ENCODE peak calls at places on chromosomes 4 and X, in eight cellular contexts. One of them, this sample, is unnamed.

GRCh38 chrX:48919947-48920712 is 1.3 kb upstream of the PIM2 start:
- DNase-seq in stomach: no peak
- DNase-seq in tibial artery: no peak
- DNase-seq in ovary: no peak
- DNase-seq in NB4: no peak
- DNase-seq in esophagus squamous epithelium: no peak
- DNase-seq in brain microvascular endothelial cell: no peak
- DNase-seq in fibroblast of the aortic adventitia: no peak
- DNase-seq in this sample: no peak

GRCh38 chrX:103774070-103774642 is 2.5 kb upstream of the PLP1 start:
- DNase-seq in stomach: no peak
- DNase-seq in tibial artery: no peak
- DNase-seq in ovary: no peak
- DNase-seq in NB4: peak; percentile 10
- DNase-seq in esophagus squamous epithelium: no peak
- DNase-seq in brain microvascular endothelial cell: no peak
- DNase-seq in fibroblast of the aortic adventitia: peak; percentile 52
- DNase-seq in this sample: no peak

GRCh38 chr4:56240554-56241190 is 146.6 kb downstream of the AASDH start:
- DNase-seq in stomach: no peak
- DNase-seq in tibial artery: no peak
- DNase-seq in ovary: no peak
- DNase-seq in NB4: no peak
- DNase-seq in esophagus squamous epithelium: no peak
- DNase-seq in brain microvascular endothelial cell: no peak
- DNase-seq in fibroblast of the aortic adventitia: no peak
- DNase-seq in this sample: peak; percentile 56

GRCh38 chrX:41785685-41786084 is 61.7 kb downstream of the GPR82 start:
- DNase-seq in stomach: no peak
- DNase-seq in tibial artery: no peak
- DNase-seq in ovary: no peak
- DNase-seq in NB4: no peak
- DNase-seq in esophagus squamous epithelium: no peak
- DNase-seq in brain microvascular endothelial cell: peak; percentile 11
- DNase-seq in fibroblast of the aortic adventitia: no peak
- DNase-seq in this sample: no peak

GRCh38 chr4:84915396-84915780 is 51.1 kb downstream of the WDFY3 start:
- DNase-seq in stomach: no peak
- DNase-seq in tibial artery: no peak
- DNase-seq in ovary: no peak
- DNase-seq in NB4: no peak
- DNase-seq in esophagus squamous epithelium: no peak
- DNase-seq in brain microvascular endothelial cell: no peak
- DNase-seq in fibroblast of the aortic adventitia: peak; percentile 26
- DNase-seq in this sample: no peak

GRCh38 chr4:17717301-17717700 is 64.1 kb downstream of the FAM184B start:
- DNase-seq in stomach: no peak
- DNase-seq in tibial artery: no peak
- DNase-seq in ovary: no peak
- DNase-seq in NB4: no peak
- DNase-seq in esophagus squamous epithelium: no peak
- DNase-seq in brain microvascular endothelial cell: no peak
- DNase-seq in fibroblast of the aortic adventitia: no peak
- DNase-seq in this sample: no peak

GRCh38 chr4:182513534-182514291 is 270.5 kb downstream of the TENM3 start:
- DNase-seq in stomach: no peak
- DNase-seq in tibial artery: no peak
- DNase-seq in ovary: no peak
- DNase-seq in NB4: no peak
- DNase-seq in esophagus squamous epithelium: no peak
- DNase-seq in brain microvascular endothelial cell: no peak
- DNase-seq in fibroblast of the aortic adventitia: no peak
- DNase-seq in this sample: no peak

GRCh38 chr4:110636677-110637407 is 14.0 kb upstream of the PITX2 start:
- DNase-seq in stomach: no peak
- DNase-seq in tibial artery: no peak
- DNase-seq in ovary: no peak
- DNase-seq in NB4: no peak
- DNase-seq in esophagus squamous epithelium: no peak
- DNase-seq in brain microvascular endothelial cell: no peak
- DNase-seq in fibroblast of the aortic adventitia: peak; percentile 65
- DNase-seq in this sample: peak; percentile 67

GRCh38 chr4:183499797-183500196 is 5.1 kb upstream of the ING2 start:
- DNase-seq in stomach: no peak
- DNase-seq in tibial artery: no peak
- DNase-seq in ovary: no peak
- DNase-seq in NB4: no peak
- DNase-seq in esophagus squamous epithelium: no peak
- DNase-seq in brain microvascular endothelial cell: no peak
- DNase-seq in fibroblast of the aortic adventitia: no peak
- DNase-seq in this sample: no peak

GRCh38 chr4:180058731-180059215 is 2184.4 kb upstream of the TENM3 start:
- DNase-seq in stomach: no peak
- DNase-seq in tibial artery: no peak
- DNase-seq in ovary: no peak
- DNase-seq in NB4: peak; percentile 58
- DNase-seq in esophagus squamous epithelium: no peak
- DNase-seq in brain microvascular endothelial cell: no peak
- DNase-seq in fibroblast of the aortic adventitia: peak; percentile 14
- DNase-seq in this sample: peak; percentile 37

GRCh38 chrX:38166478-38167083 is 54.1 kb downstream of the SRPX start:
- DNase-seq in stomach: no peak
- DNase-seq in tibial artery: no peak
- DNase-seq in ovary: no peak
- DNase-seq in NB4: peak; percentile 39
- DNase-seq in esophagus squamous epithelium: no peak
- DNase-seq in brain microvascular endothelial cell: peak; percentile 29
- DNase-seq in fibroblast of the aortic adventitia: peak; percentile 56
- DNase-seq in this sample: no peak

GRCh38 chrX:70289793-70290770 is at the start of the genes KIF4A and PDZD11:
- DNase-seq in stomach: peak; percentile 77
- DNase-seq in tibial artery: peak; percentile 62
- DNase-seq in ovary: peak; percentile 69
- DNase-seq in NB4: peak; percentile 89
- DNase-seq in esophagus squamous epithelium: peak; percentile 36
- DNase-seq in brain microvascular endothelial cell: peak; percentile 75
- DNase-seq in fibroblast of the aortic adventitia: peak; percentile 72
- DNase-seq in this sample: peak; percentile 72

GRCh38 chr4:80803337-80803736 is 227.2 kb upstream of the BMP3 start:
- DNase-seq in stomach: no peak
- DNase-seq in tibial artery: no peak
- DNase-seq in ovary: no peak
- DNase-seq in NB4: no peak
- DNase-seq in esophagus squamous epithelium: no peak
- DNase-seq in brain microvascular endothelial cell: no peak
- DNase-seq in fibroblast of the aortic adventitia: no peak
- DNase-seq in this sample: no peak
- TF ChIP-seq CTCF in stomach: no peak
- TF ChIP-seq CTCF in tibial artery: no peak
- TF ChIP-seq CTCF in ovary: no peak
- TF ChIP-seq CTCF in NB4: no peak
- TF ChIP-seq CTCF in esophagus squamous epithelium: no peak
- TF ChIP-seq CTCF in brain microvascular endothelial cell: no peak
- TF ChIP-seq CTCF in fibroblast of the aortic adventitia: no peak
- TF ChIP-seq CTCF in this sample: no peak

GRCh38 chrX:79330022-79330421 is 37.1 kb downstream of the ITM2A start:
- DNase-seq in stomach: no peak
- DNase-seq in tibial artery: no peak
- DNase-seq in ovary: no peak
- DNase-seq in NB4: no peak
- DNase-seq in esophagus squamous epithelium: no peak
- DNase-seq in brain microvascular endothelial cell: no peak
- DNase-seq in fibroblast of the aortic adventitia: no peak
- DNase-seq in this sample: no peak
- TF ChIP-seq CTCF in stomach: no peak
- TF ChIP-seq CTCF in tibial artery: no peak
- TF ChIP-seq CTCF in ovary: no peak
- TF ChIP-seq CTCF in NB4: no peak
- TF ChIP-seq CTCF in esophagus squamous epithelium: no peak
- TF ChIP-seq CTCF in brain microvascular endothelial cell: no peak
- TF ChIP-seq CTCF in fibroblast of the aortic adventitia: no peak
- TF ChIP-seq CTCF in this sample: no peak

GRCh38 chrX:32489125-32489524 is 722.2 kb downstream of the DMD start:
- DNase-seq in stomach: no peak
- DNase-seq in tibial artery: no peak
- DNase-seq in ovary: no peak
- DNase-seq in NB4: no peak
- DNase-seq in esophagus squamous epithelium: no peak
- DNase-seq in brain microvascular endothelial cell: no peak
- DNase-seq in fibroblast of the aortic adventitia: no peak
- DNase-seq in this sample: no peak
- TF ChIP-seq CTCF in stomach: no peak
- TF ChIP-seq CTCF in tibial artery: no peak
- TF ChIP-seq CTCF in ovary: no peak
- TF ChIP-seq CTCF in NB4: no peak
- TF ChIP-seq CTCF in esophagus squamous epithelium: no peak
- TF ChIP-seq CTCF in brain microvascular endothelial cell: no peak
- TF ChIP-seq CTCF in fibroblast of the aortic adventitia: no peak
- TF ChIP-seq CTCF in this sample: no peak

GRCh38 chr4:54100607-54101189 is 735 bp downstream of the GSX2 start:
- DNase-seq in stomach: no peak
- DNase-seq in tibial artery: no peak
- DNase-seq in ovary: no peak
- DNase-seq in NB4: no peak
- DNase-seq in esophagus squamous epithelium: no peak
- DNase-seq in brain microvascular endothelial cell: no peak
- DNase-seq in fibroblast of the aortic adventitia: no peak
- DNase-seq in this sample: no peak

GRCh38 chr4:54099959-54100606 is at the start of gene GSX2:
- DNase-seq in stomach: no peak
- DNase-seq in tibial artery: peak; percentile 40
- DNase-seq in ovary: peak; percentile 36
- DNase-seq in NB4: no peak
- DNase-seq in esophagus squamous epithelium: no peak
- DNase-seq in brain microvascular endothelial cell: no peak
- DNase-seq in fibroblast of the aortic adventitia: peak; percentile 13
- DNase-seq in this sample: no peak

GRCh38 chr4:54103190-54103574 is 3.2 kb downstream of the GSX2 start:
- DNase-seq in stomach: no peak
- DNase-seq in tibial artery: no peak
- DNase-seq in ovary: no peak
- DNase-seq in NB4: no peak
- DNase-seq in esophagus squamous epithelium: no peak
- DNase-seq in brain microvascular endothelial cell: no peak
- DNase-seq in fibroblast of the aortic adventitia: no peak
- DNase-seq in this sample: no peak

GRCh38 chr4:54102747-54103146 is 2.8 kb downstream of the GSX2 start:
- DNase-seq in stomach: no peak
- DNase-seq in tibial artery: no peak
- DNase-seq in ovary: no peak
- DNase-seq in NB4: no peak
- DNase-seq in esophagus squamous epithelium: no peak
- DNase-seq in brain microvascular endothelial cell: no peak
- DNase-seq in fibroblast of the aortic adventitia: no peak
- DNase-seq in this sample: no peak

GRCh38 chr4:54101190-54102041 is 1.5 kb downstream of the GSX2 start:
- DNase-seq in stomach: no peak
- DNase-seq in tibial artery: no peak
- DNase-seq in ovary: no peak
- DNase-seq in NB4: no peak
- DNase-seq in esophagus squamous epithelium: no peak
- DNase-seq in brain microvascular endothelial cell: no peak
- DNase-seq in fibroblast of the aortic adventitia: no peak
- DNase-seq in this sample: no peak
- TF ChIP-seq CTCF in stomach: no peak
- TF ChIP-seq CTCF in tibial artery: no peak
- TF ChIP-seq CTCF in ovary: no peak
- TF ChIP-seq CTCF in NB4: no peak
- TF ChIP-seq CTCF in esophagus squamous epithelium: no peak
- TF ChIP-seq CTCF in brain microvascular endothelial cell: no peak
- TF ChIP-seq CTCF in fibroblast of the aortic adventitia: no peak
- TF ChIP-seq CTCF in this sample: no peak

GRCh38 chrX:108306086-108306485 is 132.1 kb downstream of the COL4A6 start:
- DNase-seq in stomach: no peak
- DNase-seq in tibial artery: no peak
- DNase-seq in ovary: no peak
- DNase-seq in NB4: no peak
- DNase-seq in esophagus squamous epithelium: no peak
- DNase-seq in brain microvascular endothelial cell: no peak
- DNase-seq in fibroblast of the aortic adventitia: no peak
- DNase-seq in this sample: no peak
- TF ChIP-seq CTCF in stomach: no peak
- TF ChIP-seq CTCF in tibial artery: no peak
- TF ChIP-seq CTCF in ovary: no peak
- TF ChIP-seq CTCF in NB4: no peak
- TF ChIP-seq CTCF in esophagus squamous epithelium: no peak
- TF ChIP-seq CTCF in brain microvascular endothelial cell: no peak
- TF ChIP-seq CTCF in fibroblast of the aortic adventitia: no peak
- TF ChIP-seq CTCF in this sample: no peak

GRCh38 chr4:71461422-71461821 is 122.6 kb downstream of the SLC4A4 start:
- DNase-seq in stomach: no peak
- DNase-seq in tibial artery: no peak
- DNase-seq in ovary: no peak
- DNase-seq in NB4: no peak
- DNase-seq in esophagus squamous epithelium: no peak
- DNase-seq in brain microvascular endothelial cell: no peak
- DNase-seq in fibroblast of the aortic adventitia: no peak
- DNase-seq in this sample: no peak
- TF ChIP-seq CTCF in stomach: no peak
- TF ChIP-seq CTCF in tibial artery: no peak
- TF ChIP-seq CTCF in ovary: no peak
- TF ChIP-seq CTCF in NB4: no peak
- TF ChIP-seq CTCF in esophagus squamous epithelium: no peak
- TF ChIP-seq CTCF in brain microvascular endothelial cell: no peak
- TF ChIP-seq CTCF in fibroblast of the aortic adventitia: no peak
- TF ChIP-seq CTCF in this sample: no peak

DNA sequence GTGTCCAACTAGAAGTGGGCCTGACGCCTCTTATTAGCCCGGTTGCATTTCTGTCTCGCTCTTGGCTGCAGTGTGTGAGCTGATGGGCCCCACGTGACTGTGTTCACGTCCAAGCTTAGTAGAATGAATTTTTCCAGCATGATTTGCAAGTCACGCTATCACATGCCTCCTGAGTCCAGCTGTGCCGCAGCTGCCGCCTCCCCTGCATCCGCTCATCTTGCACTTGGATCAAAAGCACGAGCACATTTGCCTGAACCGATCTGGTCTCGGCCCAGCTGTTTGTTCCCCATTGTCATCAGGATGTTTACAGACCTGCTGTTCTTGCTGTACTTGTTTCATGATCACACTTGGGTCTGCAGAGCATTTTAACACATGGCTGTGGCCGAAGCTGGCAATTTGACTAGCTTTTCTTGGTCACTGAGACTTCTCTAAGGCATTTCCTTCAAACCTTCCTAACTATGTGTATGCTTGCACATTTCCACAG is 126.5 kb downstream of the KIT start:
- DNase-seq in stomach: peak; percentile 51
- DNase-seq in tibial artery: peak; percentile 95
- DNase-seq in ovary: peak; percentile 86
- DNase-seq in NB4: no peak
- DNase-seq in esophagus squamous epithelium: peak; percentile 1
- DNase-seq in brain microvascular endothelial cell: peak; percentile 89
- DNase-seq in fibroblast of the aortic adventitia: peak; percentile 92
- DNase-seq in this sample: peak; percentile 42
- TF ChIP-seq CTCF in stomach: no peak
- TF ChIP-seq CTCF in tibial artery: no peak
- TF ChIP-seq CTCF in ovary: no peak
- TF ChIP-seq CTCF in NB4: no peak
- TF ChIP-seq CTCF in esophagus squamous epithelium: no peak
- TF ChIP-seq CTCF in brain microvascular endothelial cell: no peak
- TF ChIP-seq CTCF in fibroblast of the aortic adventitia: no peak
- TF ChIP-seq CTCF in this sample: no peak

GRCh38 chr4:156983366-156983765 is 11.8 kb upstream of the PDGFC start:
- DNase-seq in stomach: no peak
- DNase-seq in tibial artery: no peak
- DNase-seq in ovary: no peak
- DNase-seq in NB4: no peak
- DNase-seq in esophagus squamous epithelium: no peak
- DNase-seq in brain microvascular endothelial cell: no peak
- DNase-seq in fibroblast of the aortic adventitia: peak; percentile 50
- DNase-seq in this sample: no peak
- TF ChIP-seq CTCF in stomach: peak; percentile 44
- TF ChIP-seq CTCF in tibial artery: peak; percentile 40
- TF ChIP-seq CTCF in ovary: no peak
- TF ChIP-seq CTCF in NB4: no peak
- TF ChIP-seq CTCF in esophagus squamous epithelium: no peak
- TF ChIP-seq CTCF in brain microvascular endothelial cell: peak; percentile 58
- TF ChIP-seq CTCF in fibroblast of the aortic adventitia: peak; percentile 73
- TF ChIP-seq CTCF in this sample: no peak

This sample was measured in mesothelial cell of epicardium.